ENCODE peak calls at places on chromosomes 6 and 20, in ten cellular contexts. R is sigmoid colon, L is EH, N is prostate gland, T is T-cell, U is heart left ventricle, E is caudate nucleus, K is iPS-NIHi11, W is HEK293T, P is sciatic nerve. Y is an unnamed sample.

GRCh38 chr6:30686908-30687658 is 638 bp upstream of the PPP1R18 start:
- DNase-seq in P (peak; percentile 97), E (no peak), L (peak; percentile 97), R (peak; percentile 98), T (peak; percentile 38), U (peak; percentile 98), N (peak; percentile 76), K (peak; percentile 75), W (peak; percentile 54), Y (peak; percentile 94)

GRCh38 chr6:165469483-165469882 is 160.1 kb upstream of the C6orf118 start:
- DNase-seq in P (no peak), W (no peak), N (no peak), L (no peak), U (no peak), E (no peak), T (no peak), K (no peak), R (no peak), Y (no peak)

GRCh38 chr20:11274137-11274536 is 600.3 kb upstream of the JAG1 start:
- DNase-seq in E (peak; percentile 7), W (peak; percentile 60), U (peak; percentile 35), K (peak; percentile 73), P (no peak), L (peak; percentile 81), R (no peak), N (peak; percentile 54), T (no peak), Y (no peak)

GRCh38 chr6:89729818-89730217 is 89.8 kb downstream of the MDN1 start:
- DNase-seq in P (no peak), T (no peak), U (no peak), K (no peak), L (no peak), N (no peak), W (no peak), R (no peak), E (no peak), Y (no peak)

GRCh38 chr6:125230674-125231073 is 71.1 kb downstream of the HDDC2 start:
- DNase-seq in K (no peak), T (no peak), E (no peak), P (no peak), N (no peak), L (peak; percentile 52), U (no peak), R (no peak), W (no peak), Y (no peak)

GRCh38 chr6:83309344-83309743 is 116.2 kb downstream of the RWDD2A start:
- DNase-seq in L (peak; percentile 21), P (no peak), W (no peak), T (no peak), N (no peak), K (no peak), R (no peak), E (no peak), U (no peak), Y (no peak)

GRCh38 chr6:36917541-36918193 is 31.9 kb downstream of the C6orf89 start:
- DNase-seq in R (peak; percentile 88), P (no peak), T (no peak), K (no peak), N (peak; percentile 53), W (no peak), E (no peak), L (peak; percentile 97), U (no peak), Y (peak; percentile 59)

GRCh38 chr6:41334482-41335023 is 855 bp upstream of the NCR2 start:
- DNase-seq in W (peak; percentile 54), R (no peak), K (no peak), L (no peak), E (no peak), T (no peak), P (no peak), U (no peak), N (peak; percentile 2), Y (no peak)

GRCh38 chr6:68468244-68468884 is 166.7 kb upstream of the ADGRB3 start:
- DNase-seq in U (no peak), P (no peak), W (peak; percentile 11), E (no peak), K (peak; percentile 7), R (no peak), T (no peak), N (no peak), L (no peak), Y (no peak)

GRCh38 chr6:156866181-156866862 is 89.1 kb downstream of the ARID1B start:
- DNase-seq in R (peak; percentile 58), U (no peak), L (peak; percentile 75), T (no peak), N (peak; percentile 22), P (no peak), E (no peak), K (no peak), W (no peak), Y (no peak)

GRCh38 chr6:2740601-2741000 is 10.1 kb downstream of the MYLK4 start:
- DNase-seq in E (no peak), L (no peak), K (no peak), P (no peak), U (no peak), T (no peak), N (no peak), W (no peak), R (no peak), Y (no peak)

GRCh38 chr6:52672422-52673025 is 1.6 kb downstream of the TMEM14A start:
- DNase-seq in L (peak; percentile 24), K (no peak), R (no peak), N (no peak), T (no peak), U (no peak), E (no peak), P (no peak), W (no peak), Y (no peak)

GRCh38 chr6:46032112-46032998 is 16.7 kb upstream of the CLIC5 start:
- DNase-seq in P (no peak), K (no peak), N (no peak), T (no peak), U (no peak), L (no peak), W (no peak), E (no peak), R (no peak), Y (no peak)

GRCh38 chr6:109947001-109947400 is 31.1 kb upstream of the GPR6 start:
- DNase-seq in E (no peak), U (no peak), R (no peak), P (no peak), W (no peak), N (no peak), L (no peak), T (no peak), K (no peak), Y (no peak)

GRCh38 chr6:7165002-7165735 is 57.4 kb downstream of the RREB1 start:
- DNase-seq in L (peak; percentile 42), R (no peak), N (no peak), P (no peak), K (no peak), U (no peak), E (no peak), T (no peak), W (no peak), Y (no peak)

GRCh38 chr6:52503344-52503747 is 73.5 kb downstream of the TRAM2 start:
- DNase-seq in P (no peak), U (no peak), K (peak; percentile 54), L (peak; percentile 45), E (no peak), W (no peak), R (no peak), N (no peak), T (no peak), Y (no peak)

GRCh38 chr6:151335930-151336329 is 55.4 kb downstream of the ZBTB2 start:
- DNase-seq in T (no peak), W (no peak), L (no peak), N (no peak), R (no peak), E (no peak), P (no peak), K (no peak), U (no peak), Y (no peak)

GRCh38 chr6:134995536-134995935 is 45.6 kb upstream of the ALDH8A1 start:
- DNase-seq in K (no peak), T (no peak), P (no peak), N (no peak), W (no peak), E (no peak), R (no peak), U (no peak), L (no peak), Y (no peak)

GRCh38 chr6:151111670-151112069 is 128.1 kb upstream of the AKAP12 start:
- DNase-seq in T (no peak), W (no peak), L (no peak), P (no peak), U (no peak), K (no peak), E (no peak), N (no peak), R (no peak), Y (no peak)

GRCh38 chr6:44016131-44016870 is 111.0 kb downstream of the MRPL14 start:
- DNase-seq in L (peak; percentile 83), T (no peak), N (no peak), U (no peak), W (no peak), R (peak; percentile 36), E (no peak), K (no peak), P (peak; percentile 23), Y (no peak)

GRCh38 chr6:14634072-14634471 is 516.5 kb downstream of the CD83 start:
- DNase-seq in W (no peak), R (no peak), P (no peak), N (no peak), K (no peak), E (no peak), L (no peak), U (no peak), T (peak; percentile 21), Y (no peak)

GRCh38 chr6:105713474-105714118 is 310.7 kb upstream of the PREP start:
- DNase-seq in L (peak; percentile 21), E (no peak), N (no peak), T (no peak), K (no peak), W (no peak), R (no peak), P (no peak), U (no peak), Y (no peak)

GRCh38 chr6:149867876-149868640 is 3.9 kb upstream of the LRP11 start:
- DNase-seq in L (no peak), T (no peak), E (no peak), R (no peak), N (no peak), P (no peak), K (peak; percentile 52), W (no peak), U (no peak), Y (no peak)

GRCh38 chr6:89934685-89935366 is 40.6 kb downstream of the GJA10 start:
- DNase-seq in E (no peak), K (peak; percentile 63), U (no peak), R (no peak), P (no peak), T (no peak), L (no peak), N (no peak), W (no peak), Y (no peak)

GRCh38 chr20:32574296-32575226 is 10.6 kb downstream of the NOL4L start:
- DNase-seq in T (no peak), K (no peak), N (no peak), R (no peak), U (no peak), E (no peak), L (peak; percentile 87), W (peak; percentile 43), P (no peak), Y (no peak)

GRCh38 chr6:44074383-44075136 is 52.7 kb downstream of the MRPL14 start:
- DNase-seq in E (no peak), N (peak; percentile 52), W (peak; percentile 77), R (peak; percentile 87), P (peak; percentile 85), U (peak; percentile 78), T (peak; percentile 52), L (peak; percentile 85), K (peak; percentile 79), Y (peak; percentile 81)

GRCh38 chr6:118665011-118665410 is 13.6 kb upstream of the CEP85L start:
- DNase-seq in R (no peak), W (no peak), U (no peak), E (no peak), L (no peak), K (no peak), P (no peak), N (no peak), T (no peak), Y (no peak)

GRCh38 chr6:113352029-113352801 is 504.9 kb upstream of the MARCKS start:
- DNase-seq in P (no peak), E (no peak), L (peak; percentile 90), T (no peak), U (no peak), N (no peak), R (no peak), W (no peak), K (no peak), Y (no peak)

Y was measured in lower lobe of right lung.